ENCODE peak calls at places on chromosome 16, in six cellular contexts. I is iris pigment epithelial cell; X is NCI-H69; N is naive thymus-derived CD8-positive, alpha-beta T cell; G is RWPE1; Q is effector CD4-positive, alpha-beta T cell. Z is an unnamed sample.
A peak's percentile ranks its signal among the peaks of the same experiment; 100 is the strongest.

GRCh38 chr16:3652373-3653037 is 2.0 kb upstream of the DNASE1 start:
- DNase-seq in I (no peak), X (peak; percentile 81), N (no peak), G (no peak), Q (no peak), Z (no peak)

GRCh38 chr16:46830417-46830901 is 521 bp downstream of the C16orf87 start:
- DNase-seq in I (no peak), X (peak; percentile 73), N (no peak), G (peak; percentile 13), Q (peak; percentile 30), Z (no peak)

GRCh38 chr16:56203052-56203451 is 11.8 kb downstream of the GNAO1 start:
- DNase-seq in I (peak; percentile 30), X (peak; percentile 32), N (no peak), G (no peak), Q (peak; percentile 23), Z (peak; percentile 77)

GRCh38 chr16:2471016-2471652 is at the start of gene NTN3:
- DNase-seq in I (no peak), X (peak; percentile 96), N (no peak), G (no peak), Q (no peak), Z (peak; percentile 76)

GRCh38 chr16:20847577-20847976 is 41.2 kb downstream of the REXO5 start:
- DNase-seq in I (no peak), X (no peak), N (no peak), G (no peak), Q (no peak), Z (no peak)

GRCh38 chr16:28107232-28107631 is 43.7 kb upstream of the GSG1L start:
- DNase-seq in I (no peak), X (peak; percentile 56), N (no peak), G (no peak), Q (no peak), Z (peak; percentile 18)

GRCh38 chr16:20020083-20020482 is 53.6 kb downstream of the GPR139 start:
- DNase-seq in I (no peak), X (no peak), N (no peak), G (no peak), Q (no peak), Z (no peak)

GRCh38 chr16:56353054-56353921 is 72.1 kb downstream of the AMFR start:
- DNase-seq in I (no peak), X (no peak), N (peak; percentile 62), G (no peak), Q (no peak), Z (peak; percentile 31)

GRCh38 chr16:31568577-31569359 is 41.1 kb downstream of the AHSP start:
- DNase-seq in I (peak; percentile 5), X (no peak), N (no peak), G (no peak), Q (no peak), Z (peak; percentile 76)

GRCh38 chr16:1787322-1788094 is 4.7 kb downstream of the NUBP2 start:
- DNase-seq in I (no peak), X (no peak), N (peak; percentile 57), G (no peak), Q (no peak), Z (no peak)

GRCh38 chr16:85750827-85751641 is at the start of gene C16orf74:
- DNase-seq in I (peak; percentile 38), X (peak; percentile 66), N (peak; percentile 60), G (peak; percentile 79), Q (no peak), Z (peak; percentile 83)

GRCh38 chr16:35492225-35492624 is 2032.8 kb downstream of the TP53TG3F start:
- DNase-seq in I (no peak), X (no peak), N (no peak), G (no peak), Q (no peak), Z (no peak)

GRCh38 chr16:87331241-87331801 is 14.1 kb upstream of the C16orf95 start:
- DNase-seq in I (no peak), X (no peak), N (peak; percentile 52), G (no peak), Q (no peak), Z (no peak)

Z was measured in endodermal cell.